ENCODE peak calls at places on chromosome 18, in six cellular contexts. S, E, G, F, W and L are unnamed samples.

GRCh38 chr18:44654555-44654954 is 26.1 kb upstream of the SETBP1 start:
- DNase-seq in G (no peak), E (no peak), F (no peak), S (no peak), W (no peak), L (no peak)

GRCh38 chr18:43870626-43871025 is 593.3 kb upstream of the SYT4 start:
- DNase-seq in W (no peak), F (no peak), G (no peak), E (no peak), S (no peak), L (no peak)

GRCh38 chr18:58892536-58892935 is 27.9 kb downstream of the ZNF532 start:
- DNase-seq in E (no peak), G (no peak), F (no peak), W (no peak), S (no peak), L (no peak)

GRCh38 chr18:28411806-28412205 is 234.9 kb upstream of the CDH2 start:
- DNase-seq in G (peak; percentile 14), W (peak; percentile 58), S (no peak), F (no peak), E (peak; percentile 67), L (no peak)

GRCh38 chr18:59846814-59847490 is 52.8 kb upstream of the PMAIP1 start:
- DNase-seq in S (no peak), G (no peak), F (no peak), W (no peak), E (no peak), L (no peak)

GRCh38 chr18:77127769-77128671 is 4.6 kb downstream of the MBP start:
- DNase-seq in F (no peak), W (no peak), G (no peak), E (no peak), S (no peak), L (no peak)

GRCh38 chr18:78305789-78306188 is 673.8 kb upstream of the SALL3 start:
- DNase-seq in G (no peak), S (no peak), F (no peak), W (no peak), E (no peak), L (no peak)

GRCh38 chr18:7635948-7636347 is 68.8 kb downstream of the PTPRM start:
- DNase-seq in E (no peak), F (no peak), W (no peak), S (peak; percentile 49), G (no peak), L (no peak)

GRCh38 chr18:76978616-76979015 is 154.0 kb downstream of the MBP start:
- DNase-seq in W (no peak), S (no peak), E (no peak), F (no peak), G (no peak), L (no peak)

GRCh38 chr18:79393626-79394401 is 1.9 kb upstream of the NFATC1 start:
- DNase-seq in S (peak; percentile 28), W (peak; percentile 91), F (peak; percentile 52), E (peak; percentile 95), G (peak; percentile 96), L (no peak)

GRCh38 chr18:37306420-37306819 is 259.2 kb downstream of the CELF4 start:
- DNase-seq in F (no peak), E (no peak), W (no peak), G (no peak), S (no peak), L (no peak)

GRCh38 chr18:23826850-23827620 is 137.8 kb downstream of the LAMA3 start:
- DNase-seq in W (no peak), E (no peak), F (no peak), G (no peak), S (no peak), L (no peak)

GRCh38 chr18:57447154-57447621 is 12.0 kb downstream of the ONECUT2 start:
- DNase-seq in E (no peak), S (no peak), F (no peak), W (peak; percentile 75), G (no peak), L (peak; percentile 84)

GRCh38 chr18:54828986-54829385 is 709 bp downstream of the RAB27B start:
- DNase-seq in G (no peak), W (no peak), S (no peak), F (no peak), E (no peak), L (no peak)

GRCh38 chr18:56085561-56085960 is 497.6 kb upstream of the TCF4 start:
- DNase-seq in W (no peak), S (no peak), G (no peak), F (no peak), E (no peak), L (no peak)

GRCh38 chr18:24402209-24402785 is 4.7 kb upstream of the OSBPL1A start:
- DNase-seq in W (no peak), F (no peak), G (no peak), E (no peak), S (no peak), L (no peak)

GRCh38 chr18:34094148-34094547 is 130.6 kb downstream of the NOL4 start:
- DNase-seq in G (no peak), F (no peak), W (no peak), E (no peak), S (no peak), L (no peak)

GRCh38 chr18:11948852-11949523 is 32.3 kb upstream of the IMPA2 start:
- DNase-seq in S (peak; percentile 41), W (no peak), F (no peak), G (no peak), E (no peak), L (no peak)

GRCh38 chr18:7237670-7238272 is 6.9 kb downstream of the LRRC30 start:
- DNase-seq in F (no peak), W (no peak), S (no peak), E (no peak), G (no peak), L (no peak)

GRCh38 chr18:48580782-48581181 is 42.0 kb downstream of the CTIF start:
- DNase-seq in F (no peak), W (no peak), S (no peak), E (peak; percentile 9), G (no peak), L (no peak)

GRCh38 chr18:52002600-52002999 is 337.4 kb upstream of the DCC start:
- DNase-seq in F (no peak), E (no peak), G (no peak), W (no peak), S (no peak), L (no peak)

GRCh38 chr18:61602836-61603235 is 269.6 kb downstream of the CDH20 start:
- DNase-seq in F (no peak), G (no peak), S (no peak), E (no peak), W (no peak), L (no peak)

GRCh38 chr18:23593720-23594119 is 7.4 kb upstream of the NPC1 start:
- DNase-seq in S (no peak), E (no peak), W (no peak), F (no peak), G (no peak), L (no peak)

GRCh38 chr18:78913830-78914585 is 65.6 kb upstream of the SALL3 start:
- DNase-seq in G (no peak), F (no peak), S (no peak), E (no peak), W (no peak), L (no peak)

GRCh38 chr18:59539108-59539507 is 158.1 kb downstream of the CCBE1 start:
- DNase-seq in E (no peak), W (no peak), S (no peak), G (no peak), F (no peak), L (no peak)

GRCh38 chr18:55097406-55098170 is 138.3 kb upstream of the CCDC68 start:
- DNase-seq in E (no peak), F (no peak), G (no peak), W (peak; percentile 9), S (no peak), L (no peak)

DNA sequence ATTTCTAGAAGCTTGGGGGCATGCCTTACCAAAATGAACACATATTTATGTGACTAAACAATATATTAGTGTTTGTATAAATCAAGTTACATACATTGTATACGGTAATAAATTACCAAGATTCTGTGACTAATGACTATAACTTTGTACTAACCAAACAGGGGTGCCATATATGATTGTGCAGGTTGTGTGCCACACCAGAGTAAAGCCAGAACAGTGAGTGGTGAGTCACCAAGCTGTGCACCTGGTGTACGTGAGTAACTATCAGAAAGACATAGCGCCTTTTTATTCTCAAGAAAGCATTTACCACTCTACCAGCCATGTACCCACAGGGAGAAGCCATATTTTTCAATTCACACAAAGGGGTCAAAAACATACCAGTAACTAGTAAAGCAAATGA is 453.2 kb upstream of the PIK3C3 start:
- DNase-seq in S (no peak), W (no peak), E (no peak), F (no peak), G (no peak), L (no peak)
- TF ChIP-seq CTCF in S (no peak), W (no peak), E (no peak), F (no peak), G (no peak), L (no peak)

GRCh38 chr18:70296781-70297180 is 7.9 kb downstream of the SOCS6 start:
- DNase-seq in G (no peak), E (no peak), S (no peak), W (no peak), F (no peak), L (no peak)
- TF ChIP-seq CTCF in G (no peak), E (no peak), S (no peak), W (no peak), F (no peak), L (no peak)

DNA sequence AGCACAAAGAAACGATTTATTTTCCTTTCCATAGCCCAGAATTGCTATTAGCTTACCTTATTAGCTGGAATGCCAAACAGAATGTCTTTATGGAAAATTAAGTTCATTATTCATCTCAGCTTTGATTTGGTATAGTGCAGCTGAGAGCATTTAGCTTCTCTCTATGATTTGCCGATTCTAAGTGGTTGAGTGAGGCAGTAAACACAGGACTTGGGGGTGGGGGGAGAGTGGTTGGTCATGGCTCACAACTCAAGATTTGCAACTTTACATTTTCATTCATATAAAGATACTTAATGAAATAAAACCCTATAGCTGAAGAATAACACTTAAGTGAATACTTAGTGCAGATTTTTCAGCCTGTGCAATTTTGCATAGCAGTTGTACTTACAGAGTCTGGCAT is 395.2 kb downstream of the TGIF1 start:
- DNase-seq in W (peak; percentile 62), S (no peak), G (no peak), F (no peak), E (no peak), L (no peak)
- TF ChIP-seq CTCF in W (no peak), S (no peak), G (no peak), F (no peak), E (no peak), L (no peak)

DNA sequence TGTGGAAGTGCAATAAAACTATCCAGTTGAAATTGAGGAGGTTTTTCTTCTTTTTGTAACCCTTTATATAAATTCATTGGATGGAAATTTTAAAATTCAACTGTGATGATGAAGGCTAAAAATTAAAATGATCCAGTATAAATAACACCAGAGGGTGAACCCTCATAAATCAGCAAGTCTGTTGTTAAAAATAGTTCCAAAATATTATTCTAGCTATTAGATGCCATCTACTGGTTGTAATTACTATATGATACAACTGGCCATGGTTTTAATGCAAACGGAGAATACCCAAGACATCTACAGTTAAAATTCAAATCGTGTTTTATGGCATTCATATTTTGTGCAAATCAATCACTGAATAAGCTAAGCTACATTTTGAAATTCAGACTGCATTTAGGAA is 53.8 kb downstream of the TMEM200C start:
- DNase-seq in F (no peak), G (no peak), E (no peak), S (no peak), W (no peak), L (no peak)
- TF ChIP-seq CTCF in F (no peak), G (peak; percentile 19), E (no peak), S (no peak), W (no peak), L (no peak)